ENCODE peak calls at places on chromosomes 12 and 14, in four cellular contexts. D is heart right ventricle, B is upper lobe of left lung, Y is sigmoid colon. R is an unnamed sample. For H3K4me1, the result is how much of the 10 kb centered on the place peaks cover.

GRCh38 chr12:104090685-104091084 is 26.4 kb downstream of the HCFC2 start:
- DNase-seq in Y (no peak), B (no peak), D (no peak), R (no peak)

GRCh38 chr14:100898935-100899840 is 4.3 kb downstream of the RTL1 start:
- DNase-seq in Y (peak), B (no peak), D (no peak), R (no peak)

GRCh38 chr14:100783630-100784321 is 42.1 kb upstream of the MEG3 start:
- DNase-seq in Y (peak), B (no peak), D (no peak), R (no peak)

GRCh38 chr12:108838194-108839010 is 19.0 kb downstream of the SSH1 start:
- DNase-seq in B (peak), D (peak), Y (peak), R (peak)

GRCh38 chr14:38004610-38004879 is 203.2 kb upstream of the SSTR1 start:
- DNase-seq in B (no peak), D (no peak), Y (no peak), R (no peak)

GRCh38 chr12:64082866-64083268 is 139.2 kb downstream of the KICS2 start:
- DNase-seq in Y (no peak), B (no peak), D (no peak), R (no peak)

GRCh38 chr14:103408491-103409155 is 23.4 kb downstream of the MARK3 start:
- DNase-seq in B (no peak), D (no peak), Y (no peak), R (no peak)

GRCh38 chr12:98653866-98654493 is 8.9 kb downstream of the APAF1 start:
- DNase-seq in B (no peak), Y (no peak), D (no peak), R (no peak)

GRCh38 chr12:128662106-128662505 is 161.7 kb downstream of the SLC15A4 start:
- DNase-seq in D (no peak), B (no peak), Y (no peak), R (no peak)

GRCh38 chr14:89303452-89304435 is 113.3 kb downstream of the FOXN3 start:
- DNase-seq in Y (peak), B (no peak), D (peak), R (no peak)

GRCh38 chr12:3419538-3419937 is 71.5 kb upstream of the PRMT8 start:
- DNase-seq in D (no peak), B (no peak), Y (no peak), R (no peak)

GRCh38 chr12:92593734-92594402 is 108.9 kb upstream of the PLEKHG7 start:
- DNase-seq in B (peak), Y (peak), D (no peak), R (peak)

GRCh38 chr12:79934309-79935020 is 432 bp downstream of the PPP1R12A start:
- DNase-seq in D (no peak), Y (peak), B (peak), R (peak)

DNA sequence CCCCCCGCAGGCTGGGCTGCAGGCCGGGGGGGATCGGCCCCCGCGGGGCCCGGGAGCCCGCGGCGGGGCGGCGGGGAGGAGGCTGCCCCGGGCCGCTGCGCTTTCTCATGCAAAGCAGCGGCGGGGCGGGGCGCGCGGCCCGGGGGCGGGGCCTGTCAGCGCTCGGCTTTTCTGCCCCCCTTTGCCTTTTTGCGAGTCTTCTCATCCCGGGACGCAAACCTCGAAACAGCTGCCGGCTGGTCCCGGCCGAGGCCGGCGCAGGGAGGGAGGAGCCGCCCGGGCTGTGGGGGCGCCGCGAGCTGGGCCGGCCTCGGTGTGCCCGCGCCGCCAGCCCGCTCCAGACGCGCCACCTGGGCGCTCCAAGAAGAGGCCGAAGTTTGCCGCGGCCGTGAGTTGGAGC is at the start of gene FZD10:
- DNase-seq in D (peak), B (peak), Y (no peak), R (no peak)
- H3K4me1 ChIP-seq in D (under half), B (under half), Y (under half), R (under half)

DNA sequence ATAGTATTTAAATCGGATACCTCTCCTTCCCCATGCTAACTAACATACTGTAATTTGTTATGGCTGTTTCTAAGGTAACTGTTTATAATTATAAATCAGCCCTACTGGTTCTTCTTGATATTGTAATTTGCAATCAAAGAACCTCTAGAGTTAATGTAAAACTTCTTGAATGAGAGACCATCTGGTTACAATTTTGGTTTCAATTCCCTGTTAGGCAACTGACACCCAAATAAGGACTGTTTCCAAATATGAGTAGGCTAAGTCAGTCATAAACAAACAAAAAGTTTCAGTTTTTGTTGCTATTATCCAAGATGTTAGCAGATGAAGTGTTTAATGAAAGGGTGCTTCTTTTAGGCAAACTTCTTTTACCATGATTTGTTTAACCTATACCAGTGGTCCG is 120.2 kb upstream of the DNM1L start:
- DNase-seq in B (no peak), Y (no peak), D (no peak), R (no peak)
- H3K27ac ChIP-seq in B (peak), Y (peak), D (peak), R (no peak)

GRCh38 chr12:82685721-82686222 is 934 bp upstream of the TMTC2 start:
- DNase-seq in Y (peak), B (no peak), D (peak), R (peak)
- H3K4me1 ChIP-seq in Y (under half), B (under half), D (under half), R (under half)

DNA sequence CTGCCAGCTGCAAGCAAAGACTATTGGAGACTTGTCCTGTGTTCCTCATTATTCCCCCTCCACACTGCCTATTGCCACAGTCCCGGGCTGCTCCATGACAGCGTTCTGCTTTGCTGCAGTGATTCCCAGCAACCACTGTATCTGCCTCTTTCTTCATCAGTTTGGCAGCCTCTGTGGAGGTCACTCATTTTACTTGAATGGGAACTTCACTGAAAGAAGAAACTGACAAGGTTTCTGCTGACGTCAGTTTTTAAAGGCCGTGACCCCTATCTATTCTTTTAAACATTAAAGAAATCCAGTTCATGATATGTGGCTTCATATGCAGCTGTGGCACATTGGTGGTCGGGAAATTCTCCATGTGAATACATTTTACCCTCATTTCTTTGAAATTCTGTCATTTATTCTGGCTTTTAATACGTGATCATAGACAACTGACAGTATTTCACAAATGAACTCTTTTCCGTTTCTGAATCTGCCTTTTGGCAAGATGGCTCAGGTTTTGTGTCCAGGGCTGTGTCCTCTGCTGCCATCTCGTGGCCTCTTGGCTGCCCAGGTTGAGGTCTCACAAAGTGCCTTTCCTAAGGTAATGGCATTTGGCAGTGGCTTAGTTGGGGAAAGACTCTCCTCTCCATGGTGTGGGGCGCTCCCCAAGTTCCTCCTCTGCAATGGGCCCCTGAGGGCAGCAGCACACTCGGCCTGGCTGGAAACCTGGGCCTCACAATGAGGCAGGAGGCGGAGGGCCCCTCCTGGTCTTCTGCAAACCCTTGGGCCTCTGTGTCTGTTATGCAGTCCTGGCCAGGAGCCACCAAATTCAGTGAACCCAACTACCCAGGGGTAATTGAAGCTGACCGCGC is 5.9 kb downstream of the TMEM253 start:
- DNase-seq in Y (peak), D (peak), B (no peak), R (peak)
- H3K27ac ChIP-seq in Y (peak), D (peak), B (peak), R (peak)

GRCh38 chr14:105914738-105915385 is 388.5 kb downstream of the TMEM121 start:
- DNase-seq in D (peak), Y (no peak), B (peak), R (no peak)
- H3K4me1 ChIP-seq in D (under half), Y (under half), B (under half), R (under half)

DNA sequence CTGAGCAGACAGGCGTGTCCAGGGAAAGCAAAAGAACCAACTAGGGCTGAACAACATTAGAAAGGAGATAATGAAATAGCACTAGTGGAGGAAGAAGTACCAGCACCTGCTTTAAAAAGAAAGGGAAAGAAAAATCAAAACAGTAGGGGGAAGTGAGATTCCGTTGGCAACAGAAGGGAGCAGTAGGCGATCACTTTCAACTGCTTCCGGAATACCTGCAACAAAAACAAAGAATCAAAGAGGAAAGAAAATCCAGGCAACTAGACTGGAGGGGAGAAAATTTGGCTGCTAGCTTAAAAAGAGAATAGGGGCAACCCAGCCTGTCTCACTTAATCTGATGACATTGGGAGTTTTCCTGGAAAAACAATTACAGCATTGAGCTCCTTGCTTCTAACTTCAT is 2.7 kb upstream of the DACT1 start:
- DNase-seq in Y (no peak), D (no peak), B (no peak), R (no peak)
- H3K27ac ChIP-seq in Y (no peak), D (no peak), B (no peak), R (no peak)

DNA sequence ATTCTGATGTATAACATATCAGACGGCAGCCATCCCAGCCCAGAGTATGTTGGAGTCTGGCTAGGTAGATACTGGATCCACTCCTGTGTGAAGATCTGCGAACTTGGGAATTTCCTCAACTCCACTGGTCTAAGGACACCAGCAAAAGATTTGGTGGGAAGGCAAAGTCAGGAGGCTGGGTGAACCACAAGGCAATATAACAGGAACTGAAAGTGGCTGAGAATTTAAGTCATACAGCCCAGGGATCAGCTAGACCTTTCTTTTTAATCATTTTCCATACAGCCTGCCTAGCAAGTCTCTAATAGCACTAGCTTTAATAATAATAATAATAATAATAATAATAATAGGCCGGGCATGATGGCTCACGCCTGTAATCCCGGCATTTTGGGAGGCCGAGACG is 34.8 kb downstream of the BRAP start:
- DNase-seq in D (no peak), B (no peak), Y (no peak), R (no peak)
- H3K4me1 ChIP-seq in D (under half), B (under half), Y (under half), R (under half)

GRCh38 chr12:74537707-74538385 is at the start of gene ATXN7L3B:
- DNase-seq in B (peak), D (peak), Y (peak), R (peak)

GRCh38 chr12:74541074-74541473 is 3.4 kb downstream of the ATXN7L3B start:
- DNase-seq in Y (no peak), D (no peak), B (no peak), R (no peak)

GRCh38 chr12:74538491-74539258 is 1.0 kb downstream of the ATXN7L3B start:
- DNase-seq in B (peak), Y (no peak), D (no peak), R (peak)

GRCh38 chr12:74539261-74539660 is 1.6 kb downstream of the ATXN7L3B start:
- DNase-seq in B (no peak), D (no peak), Y (no peak), R (no peak)

DNA sequence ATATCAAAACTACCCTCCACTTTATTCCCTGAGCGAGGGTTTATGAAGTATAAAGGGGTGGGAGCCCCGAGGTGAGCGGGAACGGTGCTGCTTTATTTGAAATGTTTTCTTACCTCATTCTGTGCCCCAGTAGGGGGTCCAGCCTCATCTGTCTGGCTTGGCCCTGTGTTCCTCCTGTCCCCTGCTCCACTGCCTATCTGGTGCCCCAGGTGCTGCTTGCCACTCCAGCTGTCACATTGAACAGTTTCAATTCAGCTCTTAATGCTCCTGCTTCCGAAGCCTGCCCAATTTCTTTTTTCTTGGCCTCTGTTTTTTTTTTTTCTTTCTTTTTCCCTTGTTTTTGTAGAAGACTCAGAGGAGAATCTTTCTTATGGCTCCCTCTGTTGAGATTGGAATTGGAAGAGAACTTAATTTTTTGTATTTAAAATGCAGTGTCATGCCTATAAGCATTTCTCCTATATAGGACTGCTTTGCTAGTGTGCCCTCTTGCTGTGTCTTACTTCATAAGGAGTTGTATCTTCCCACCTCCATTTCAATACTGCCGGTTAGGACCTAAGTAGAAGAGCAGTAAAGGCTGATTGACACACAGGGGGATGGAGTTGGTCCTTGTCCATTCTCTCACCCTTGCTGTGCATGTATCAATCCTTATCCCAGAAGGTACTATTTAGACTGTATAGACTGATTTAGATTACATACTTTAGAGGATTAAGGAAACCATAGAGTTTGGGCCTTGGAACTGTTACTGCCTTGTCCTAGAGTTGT is 2.3 kb downstream of the ATXN7L3B start:
- DNase-seq in B (no peak), D (no peak), Y (no peak), R (no peak)
- H3K27ac ChIP-seq in B (peak), D (peak), Y (peak), R (peak)

R was measured in CD8-positive, alpha-beta memory T cell.